ENCODE peak calls at places on chromosome 7, in eight cellular contexts. T, D, K, R, Y, N, Q and P are unnamed samples.

GRCh38 chr7:41792099-41792498 is 89.2 kb upstream of the INHBA start:
- DNase-seq in T (no peak), D (no peak), K (no peak), R (no peak), Y (no peak), N (peak; percentile 41), Q (peak; percentile 88), P (no peak)

GRCh38 chr7:150966002-150966401 is 12.1 kb downstream of the KCNH2 start:
- DNase-seq in T (no peak), D (no peak), K (peak; percentile 80), R (no peak), Y (no peak), N (no peak), Q (no peak), P (no peak)

GRCh38 chr7:151252961-151253691 is 4.6 kb upstream of the SMARCD3 start:
- DNase-seq in T (no peak), D (no peak), K (no peak), R (no peak), Y (no peak), N (no peak), Q (no peak), P (no peak)

GRCh38 chr7:5495581-5496375 is 72.1 kb upstream of the TNRC18 start:
- DNase-seq in T (no peak), D (no peak), K (no peak), R (no peak), Y (peak; percentile 91), N (no peak), Q (peak; percentile 39), P (no peak)

GRCh38 chr7:46710927-46711326 is 789.9 kb upstream of the IGFBP3 start:
- DNase-seq in T (peak; percentile 35), D (peak; percentile 16), K (no peak), R (peak; percentile 17), Y (no peak), N (no peak), Q (peak; percentile 45), P (peak; percentile 19)

GRCh38 chr7:39631736-39632304 is 8.4 kb downstream of the RALA start:
- DNase-seq in T (no peak), D (peak; percentile 54), K (no peak), R (no peak), Y (no peak), N (peak; percentile 43), Q (no peak), P (no peak)

GRCh38 chr7:107528461-107528860 is 35.3 kb downstream of the COG5 start:
- DNase-seq in T (peak; percentile 68), D (peak; percentile 19), K (no peak), R (peak; percentile 71), Y (no peak), N (peak; percentile 82), Q (peak; percentile 69), P (peak; percentile 43)

GRCh38 chr7:47292832-47293309 is 289.0 kb downstream of the TNS3 start:
- DNase-seq in T (peak; percentile 35), D (peak; percentile 9), K (no peak), R (peak; percentile 41), Y (no peak), N (peak; percentile 51), Q (peak; percentile 8), P (no peak)

GRCh38 chr7:116113310-116113709 is 82.7 kb upstream of the TFEC start:
- DNase-seq in T (no peak), D (no peak), K (no peak), R (no peak), Y (no peak), N (no peak), Q (peak; percentile 1), P (no peak)

GRCh38 chr7:108875139-108875538 is 305.5 kb downstream of the DNAJB9 start:
- DNase-seq in T (peak; percentile 75), D (peak; percentile 52), K (no peak), R (peak; percentile 55), Y (no peak), N (peak; percentile 8), Q (peak; percentile 13), P (no peak)

GRCh38 chr7:102292813-102293798 is 6.4 kb downstream of the SH2B2 start:
- DNase-seq in T (no peak), D (no peak), K (no peak), R (no peak), Y (no peak), N (no peak), Q (no peak), P (no peak)

GRCh38 chr7:135282621-135283295 is 49.1 kb downstream of the STRA8 start:
- DNase-seq in T (peak; percentile 62), D (no peak), K (no peak), R (peak; percentile 82), Y (no peak), N (no peak), Q (peak; percentile 24), P (no peak)

GRCh38 chr7:89914673-89915072 is 239.6 kb upstream of the STEAP1 start:
- DNase-seq in T (no peak), D (no peak), K (peak; percentile 45), R (no peak), Y (no peak), N (no peak), Q (no peak), P (no peak)

GRCh38 chr7:36202347-36202896 is 49.4 kb downstream of the EEPD1 start:
- DNase-seq in T (no peak), D (no peak), K (no peak), R (peak; percentile 33), Y (no peak), N (no peak), Q (no peak), P (no peak)

GRCh38 chr7:109109558-109109957 is 539.9 kb downstream of the DNAJB9 start:
- DNase-seq in T (no peak), D (no peak), K (no peak), R (no peak), Y (no peak), N (no peak), Q (no peak), P (no peak)

GRCh38 chr7:5523052-5523711 is 99.5 kb upstream of the TNRC18 start:
- DNase-seq in T (peak; percentile 69), D (peak; percentile 44), K (peak; percentile 17), R (peak; percentile 52), Y (no peak), N (peak; percentile 54), Q (peak; percentile 52), P (no peak)

GRCh38 chr7:18927134-18927533 is 190.3 kb downstream of the TWIST1 start:
- DNase-seq in T (peak; percentile 7), D (no peak), K (no peak), R (peak; percentile 39), Y (no peak), N (peak; percentile 72), Q (peak; percentile 13), P (peak; percentile 9)

GRCh38 chr7:114081606-114082425 is 163.0 kb upstream of the PPP1R3A start:
- DNase-seq in T (peak; percentile 80), D (peak; percentile 89), K (peak; percentile 33), R (peak; percentile 85), Y (peak; percentile 47), N (peak; percentile 70), Q (peak; percentile 69), P (peak; percentile 25)

GRCh38 chr7:30894866-30895408 is 16.7 kb upstream of the AQP1 start:
- DNase-seq in T (peak; percentile 9), D (no peak), K (no peak), R (peak; percentile 39), Y (no peak), N (no peak), Q (no peak), P (no peak)
- TF ChIP-seq CTCF in T (peak; percentile 4), D (peak; percentile 15), K (peak; percentile 24), R (peak; percentile 53), Y (no peak), N (no peak), Q (no peak), P (peak; percentile 14)

DNA sequence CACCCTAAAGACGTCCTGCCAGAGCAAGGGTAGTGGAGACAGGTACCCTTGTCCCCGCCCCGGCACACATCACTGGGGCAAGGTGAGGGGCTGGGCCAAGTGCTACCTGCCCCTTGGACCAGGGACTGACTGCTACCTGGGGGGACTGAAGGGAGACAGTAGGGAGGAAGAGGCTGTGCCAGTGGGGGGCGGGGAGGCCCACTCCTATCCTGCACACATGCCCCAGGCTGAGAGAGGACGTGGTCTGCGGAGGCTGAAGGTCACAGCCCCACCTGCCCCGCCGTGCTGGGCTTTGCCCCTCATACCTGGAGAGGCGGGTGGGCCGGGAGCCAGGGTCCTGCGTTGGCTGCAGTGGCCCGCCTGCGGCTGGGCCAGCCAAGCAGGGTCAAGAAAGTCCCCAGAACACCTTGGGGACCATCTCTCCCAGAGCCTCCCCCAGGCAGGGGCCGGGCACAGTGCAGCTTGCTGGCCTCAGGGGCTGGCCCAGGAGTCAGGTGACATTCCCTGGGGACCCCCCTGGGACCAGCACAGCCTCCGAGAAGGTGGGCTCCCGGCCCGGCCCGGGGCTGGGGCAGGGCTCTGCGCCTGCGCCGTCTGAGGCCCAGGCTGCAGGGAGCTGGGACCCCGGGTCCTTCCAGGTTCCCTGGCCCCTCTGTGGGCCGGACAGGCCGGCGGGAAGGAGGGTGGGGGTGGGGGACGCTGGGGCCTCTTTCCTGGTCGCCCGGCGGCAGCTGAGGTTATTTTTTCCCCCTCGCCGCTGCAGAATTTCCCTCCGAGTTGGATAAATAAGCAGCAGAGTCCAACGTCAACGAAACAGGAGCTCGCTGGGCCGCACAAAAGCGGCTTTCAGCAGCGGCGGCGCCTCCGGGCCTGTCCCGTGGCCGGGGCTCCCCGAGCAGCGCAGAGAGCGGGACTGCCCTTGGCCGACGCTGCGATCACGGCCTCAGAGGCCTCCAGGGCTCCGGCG is 9.8 kb upstream of the FZD9 start:
- DNase-seq in T (no peak), D (peak; percentile 21), K (no peak), R (peak; percentile 41), Y (no peak), N (peak; percentile 26), Q (no peak), P (no peak)
- H3K4me3 ChIP-seq in T (no peak overlapping the region), D (no peak overlapping the region), K (no peak overlapping the region), R (peak overlapping the region; percentile 40), Y (no peak overlapping the region), N (no peak overlapping the region), Q (peak overlapping the region; percentile 2), P (no peak overlapping the region)

GRCh38 chr7:1402110-1402790 is 57.0 kb downstream of the MICALL2 start:
- DNase-seq in T (no peak), D (no peak), K (no peak), R (no peak), Y (no peak), N (no peak), Q (no peak), P (no peak)
- TF ChIP-seq CTCF in T (no peak), D (no peak), K (no peak), R (no peak), Y (no peak), N (no peak), Q (no peak), P (no peak)

GRCh38 chr7:20784311-20785210 is 2.1 kb downstream of the SP8 start:
- DNase-seq in T (no peak), D (no peak), K (peak; percentile 44), R (no peak), Y (no peak), N (no peak), Q (peak; percentile 70), P (no peak)
- H3K4me3 ChIP-seq in T (no peak overlapping the region), D (no peak overlapping the region), K (peak overlapping the region; percentile 53), R (no peak overlapping the region), Y (no peak overlapping the region), N (no peak overlapping the region), Q (no peak overlapping the region), P (no peak overlapping the region)

GRCh38 chr7:85014936-85015335 is 171.9 kb downstream of the SEMA3D start:
- DNase-seq in T (no peak), D (no peak), K (no peak), R (no peak), Y (no peak), N (no peak), Q (no peak), P (no peak)
- TF ChIP-seq CTCF in T (no peak), D (no peak), K (peak; percentile 3), R (peak; percentile 20), Y (no peak), N (no peak), Q (no peak), P (no peak)